ENCODE peak calls at places on chromosome 14, in eight cellular contexts. V is T-helper 9 cell; O is fibroblast of the aortic adventitia; J is body of pancreas; U is breast epithelium; P is NCI-H1105 treated with DMSO at 0.1 percent for 48 hours; N is LHCN-M2; X is activated T-helper 1 cell treated with anti-CD3 and anti-CD28 coated beads, Interleukin-12 subunit alpha, Interleukin-12 subunit beta, Interleukin-2, Interleukin-4 antibody, amounts not matched to agents 30 ng/mL and 10 ng/mL and 1 ng/mL, durations not matched to agents 14 hours and 24 hours and 36 hours. W is an unnamed sample.

GRCh38 chr14:77849711-77850110 is 49.8 kb downstream of the ADCK1 start:
- DNase-seq in V (no peak), J (no peak), P (no peak), O (no peak), X (no peak), N (peak; percentile 65), U (no peak), W (no peak)

GRCh38 chr14:105299654-105300541 is 903 bp downstream of the BRF1 start:
- DNase-seq in O (no peak), X (peak; percentile 24), J (peak; percentile 61), U (no peak), V (peak; percentile 20), P (no peak), N (no peak), W (no peak)

GRCh38 chr14:101005447-101005846 is 101.9 kb upstream of the RTL1 start:
- DNase-seq in X (no peak), O (no peak), V (no peak), J (no peak), U (peak; percentile 40), N (no peak), P (no peak), W (no peak)

GRCh38 chr14:61461808-61462275 is 140.5 kb downstream of the PRKCH start:
- DNase-seq in O (peak; percentile 88), P (peak; percentile 71), X (no peak), V (no peak), N (peak; percentile 85), U (no peak), J (no peak), W (no peak)

GRCh38 chr14:69610020-69610858 is 1.2 kb upstream of the SUSD6 start:
- DNase-seq in N (no peak), U (no peak), J (no peak), X (no peak), V (no peak), O (no peak), P (no peak), W (no peak)

GRCh38 chr14:101072945-101073597 is 169.5 kb upstream of the RTL1 start:
- DNase-seq in U (peak; percentile 86), P (no peak), N (peak; percentile 87), J (peak; percentile 54), X (no peak), V (no peak), O (peak; percentile 82), W (peak; percentile 31)

GRCh38 chr14:89386214-89386886 is 30.7 kb downstream of the FOXN3 start:
- DNase-seq in X (no peak), U (no peak), O (no peak), N (no peak), V (no peak), P (no peak), J (peak; percentile 52), W (no peak)

GRCh38 chr14:47674546-47675238 is 713 bp downstream of the MDGA2 start:
- DNase-seq in P (no peak), V (no peak), O (no peak), X (no peak), U (no peak), N (no peak), J (no peak), W (no peak)

GRCh38 chr14:100222219-100223093 is 16.5 kb upstream of the YY1 start:
- DNase-seq in O (no peak), V (no peak), X (no peak), P (no peak), U (no peak), J (no peak), N (no peak), W (no peak)

GRCh38 chr14:34766611-34767010 is 52.2 kb upstream of the CFL2 start:
- DNase-seq in J (no peak), V (no peak), N (no peak), X (no peak), U (no peak), P (no peak), O (peak; percentile 57), W (no peak)

GRCh38 chr14:102516531-102517411 is 7.2 kb upstream of the ANKRD9 start:
- DNase-seq in X (peak; percentile 59), V (peak; percentile 61), O (no peak), P (peak; percentile 17), J (peak; percentile 65), N (peak; percentile 17), U (no peak), W (peak; percentile 68)

GRCh38 chr14:36293824-36294223 is 26.6 kb downstream of the MBIP start:
- DNase-seq in P (no peak), V (no peak), J (no peak), O (peak; percentile 49), U (no peak), N (peak; percentile 17), X (no peak), W (no peak)

GRCh38 chr14:28382460-28383220 is 383.9 kb upstream of the FOXG1 start:
- DNase-seq in X (no peak), O (peak; percentile 65), U (no peak), V (no peak), N (peak; percentile 84), J (no peak), P (no peak), W (no peak)

GRCh38 chr14:105455766-105456660 is 18.6 kb upstream of the CRIP2 start:
- DNase-seq in U (no peak), V (no peak), P (no peak), O (no peak), N (no peak), X (no peak), J (no peak), W (no peak)

GRCh38 chr14:104654119-104654518 is 35.3 kb upstream of the INF2 start:
- DNase-seq in X (no peak), U (no peak), P (no peak), V (no peak), J (no peak), O (no peak), N (no peak), W (no peak)